ENCODE peak calls at places on chromosomes 1 and 21, in ten cellular contexts. F, N, R, M, B, I, J, U, A and Q are unnamed samples.

GRCh38 chr1:4653796-4654715 is at the start of gene AJAP1:
- DNase-seq in U (no peak), N (no peak), A (no peak), F (no peak), R (no peak), B (no peak), I (no peak), M (no peak), J (peak), Q (peak)

GRCh38 chr1:237527761-237528160 is 363.0 kb downstream of the ZP4 start:
- DNase-seq in N (no peak), B (no peak), R (no peak), F (no peak), M (no peak), J (no peak), A (no peak), U (no peak), I (no peak), Q (no peak)

GRCh38 chr1:183011859-183012258 is 11.4 kb upstream of the LAMC1 start:
- DNase-seq in I (no peak), J (no peak), N (no peak), M (no peak), B (no peak), A (no peak), F (no peak), R (no peak), U (no peak), Q (no peak)

GRCh38 chr1:44630116-44630515 is 44.2 kb downstream of the TMEM53 start:
- DNase-seq in F (no peak), A (no peak), U (no peak), M (no peak), B (no peak), R (no peak), I (no peak), N (no peak), J (no peak), Q (no peak)

GRCh38 chr21:42662430-42663199 is 9.2 kb downstream of the PDE9A start:
- DNase-seq in N (no peak), I (no peak), A (no peak), M (no peak), J (no peak), F (peak), U (no peak), R (no peak), B (no peak), Q (no peak)

GRCh38 chr1:111851552-111851951 is 95.9 kb downstream of the DDX20 start:
- DNase-seq in U (no peak), J (no peak), F (no peak), R (no peak), I (no peak), B (no peak), A (no peak), N (no peak), M (no peak), Q (no peak)

GRCh38 chr1:9293512-9294439 is 1.1 kb downstream of the SPSB1 start:
- DNase-seq in N (no peak), J (peak), A (peak), U (peak), F (no peak), R (no peak), I (peak), M (no peak), B (peak), Q (no peak)

GRCh38 chr1:235030919-235031596 is 97.6 kb downstream of the TOMM20 start:
- DNase-seq in U (no peak), B (peak), F (no peak), I (no peak), A (no peak), N (no peak), M (no peak), R (no peak), J (no peak), Q (no peak)

GRCh38 chr21:45853703-45854342 is 127.7 kb upstream of the COL6A1 start:
- DNase-seq in I (no peak), R (no peak), B (no peak), U (no peak), M (no peak), F (no peak), J (peak), N (no peak), A (no peak), Q (no peak)

GRCh38 chr1:83520797-83521196 is 478.1 kb downstream of the TTLL7 start:
- DNase-seq in A (no peak), F (no peak), N (no peak), U (no peak), I (no peak), M (no peak), R (no peak), B (peak), J (no peak), Q (no peak)

GRCh38 chr21:44793269-44794030 is 8.2 kb downstream of the UBE2G2 start:
- DNase-seq in U (peak), F (peak), N (no peak), I (peak), R (peak), M (peak), B (peak), A (no peak), J (peak), Q (peak)

GRCh38 chr1:214952648-214953047 is 129.9 kb upstream of the KCNK2 start:
- DNase-seq in U (no peak), F (no peak), J (no peak), N (no peak), A (no peak), R (no peak), I (no peak), B (peak), M (no peak), Q (no peak)

GRCh38 chr1:203682401-203683383 is 56.1 kb downstream of the ATP2B4 start:
- DNase-seq in N (no peak), F (no peak), B (no peak), M (no peak), R (peak), A (no peak), J (no peak), U (peak), I (no peak), Q (no peak)

GRCh38 chr1:106502659-106503058 is 553.8 kb upstream of the PRMT6 start:
- DNase-seq in A (no peak), R (no peak), B (no peak), U (no peak), N (no peak), J (no peak), M (no peak), F (no peak), I (no peak), Q (no peak)

DNA sequence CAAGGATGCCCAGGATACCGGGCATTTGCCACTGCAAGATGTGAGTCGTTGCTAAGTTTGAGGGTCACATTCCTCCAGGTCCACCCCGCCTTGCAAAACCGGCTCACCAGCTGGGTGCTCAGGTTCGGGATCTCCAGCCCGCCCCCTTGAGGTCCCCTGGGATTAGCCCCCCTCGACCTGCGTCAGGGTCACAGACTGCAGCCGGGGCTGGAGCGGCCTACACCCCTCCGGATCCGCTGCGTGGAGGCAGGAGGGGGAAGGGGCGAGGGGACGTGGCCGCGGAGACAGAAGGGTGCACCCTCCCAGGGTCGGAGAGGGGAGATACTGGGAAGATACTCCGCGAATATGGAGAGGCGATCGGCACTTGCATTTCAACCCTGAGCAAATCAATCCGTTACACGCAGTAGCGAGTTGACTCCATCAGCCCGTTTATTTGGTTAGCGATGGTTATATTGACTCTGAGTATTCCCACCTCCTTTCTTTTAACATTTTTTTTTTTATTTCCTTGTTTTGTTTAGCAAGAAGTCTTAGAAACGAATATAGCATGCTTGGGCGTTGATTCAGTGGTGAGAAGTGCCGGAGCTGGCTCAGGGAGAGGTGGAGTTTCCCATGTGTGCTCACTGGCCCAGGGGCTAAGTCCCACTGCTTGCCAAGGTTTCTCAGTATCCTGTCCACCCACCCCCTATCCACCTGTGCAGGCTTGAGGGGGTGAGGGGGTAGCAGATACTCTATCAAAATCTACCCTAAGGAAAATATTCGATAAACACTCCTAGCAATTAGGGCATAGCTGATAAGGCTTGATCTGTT is 983 bp downstream of the IFNAR2 start:
- DNase-seq in U (peak), R (peak), I (peak), F (peak), M (no peak), J (peak), B (peak), N (no peak), A (peak), Q (peak)
- TF ChIP-seq CTCF in U (no peak), R (no peak), I (peak), F (no peak), M (no peak), J (no peak), B (no peak), N (no peak), A (no peak), Q (no peak)

GRCh38 chr1:6162341-6162740 is 17.8 kb downstream of the CHD5 start:
- DNase-seq in R (no peak), N (no peak), F (no peak), B (no peak), U (no peak), A (no peak), I (no peak), M (no peak), J (no peak), Q (no peak)

GRCh38 chr1:6165027-6165426 is 15.1 kb downstream of the CHD5 start:
- DNase-seq in A (no peak), U (no peak), B (no peak), I (no peak), N (no peak), R (no peak), J (no peak), F (no peak), M (no peak), Q (no peak)

GRCh38 chr1:6163191-6163972 is 16.7 kb downstream of the CHD5 start:
- DNase-seq in I (no peak), F (no peak), R (no peak), A (no peak), J (no peak), M (no peak), N (no peak), U (no peak), B (no peak), Q (no peak)

GRCh38 chr1:6163973-6164617 is 16.0 kb downstream of the CHD5 start:
- DNase-seq in U (no peak), M (no peak), A (no peak), I (no peak), B (no peak), R (no peak), N (no peak), F (no peak), J (no peak), Q (no peak)

DNA sequence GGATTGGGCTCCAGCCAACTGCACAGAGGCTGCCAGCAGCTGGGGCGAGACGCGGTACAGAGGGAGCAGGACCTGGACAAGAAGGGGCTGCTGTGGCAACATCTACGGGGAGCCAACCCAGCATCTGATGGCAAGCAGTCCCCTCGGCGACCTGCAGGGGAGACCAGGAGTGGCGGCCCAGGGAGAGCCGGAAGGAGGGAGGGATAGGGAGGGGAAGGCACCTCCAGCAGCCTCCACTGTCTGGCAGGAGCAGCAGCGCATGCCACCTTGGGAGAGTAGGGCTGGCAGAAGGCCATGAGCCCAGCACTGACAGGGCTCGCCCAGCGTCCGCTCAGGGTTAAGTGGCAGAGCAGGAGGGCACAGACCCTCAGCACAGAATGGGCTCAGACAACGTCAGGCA is 17.3 kb downstream of the CHD5 start:
- DNase-seq in I (no peak), R (no peak), F (no peak), U (no peak), A (no peak), M (no peak), J (peak), N (no peak), B (no peak), Q (no peak)
- TF ChIP-seq CTCF in I (peak), R (no peak), F (no peak), U (no peak), A (no peak), M (no peak), J (peak), N (no peak), B (no peak), Q (no peak)

DNA sequence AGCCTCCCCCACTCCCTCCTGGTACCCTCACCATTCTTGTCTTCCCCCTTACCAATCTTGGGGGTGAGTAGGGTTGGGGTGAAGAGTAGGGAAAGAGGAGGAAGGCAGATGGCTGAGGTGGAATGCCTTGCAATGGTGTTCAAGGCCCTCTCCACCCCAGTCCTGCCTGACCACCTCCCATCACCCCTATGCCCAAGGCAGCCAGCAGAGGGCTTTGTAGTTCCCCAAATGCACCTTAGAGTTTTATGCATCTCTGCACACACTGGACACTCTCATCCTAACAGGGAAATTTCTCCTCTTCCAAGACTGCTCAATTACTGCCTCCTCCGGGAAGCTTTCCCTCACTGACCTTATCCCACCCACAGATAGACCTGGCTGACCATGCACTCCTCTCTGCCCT is 15.4 kb downstream of the KIF17 start:
- DNase-seq in R (no peak), F (no peak), A (no peak), B (no peak), I (no peak), U (no peak), M (no peak), N (no peak), J (no peak), Q (no peak)
- TF ChIP-seq CTCF in R (no peak), F (no peak), A (no peak), B (no peak), I (peak), U (no peak), M (peak), N (no peak), J (peak), Q (no peak)

DNA sequence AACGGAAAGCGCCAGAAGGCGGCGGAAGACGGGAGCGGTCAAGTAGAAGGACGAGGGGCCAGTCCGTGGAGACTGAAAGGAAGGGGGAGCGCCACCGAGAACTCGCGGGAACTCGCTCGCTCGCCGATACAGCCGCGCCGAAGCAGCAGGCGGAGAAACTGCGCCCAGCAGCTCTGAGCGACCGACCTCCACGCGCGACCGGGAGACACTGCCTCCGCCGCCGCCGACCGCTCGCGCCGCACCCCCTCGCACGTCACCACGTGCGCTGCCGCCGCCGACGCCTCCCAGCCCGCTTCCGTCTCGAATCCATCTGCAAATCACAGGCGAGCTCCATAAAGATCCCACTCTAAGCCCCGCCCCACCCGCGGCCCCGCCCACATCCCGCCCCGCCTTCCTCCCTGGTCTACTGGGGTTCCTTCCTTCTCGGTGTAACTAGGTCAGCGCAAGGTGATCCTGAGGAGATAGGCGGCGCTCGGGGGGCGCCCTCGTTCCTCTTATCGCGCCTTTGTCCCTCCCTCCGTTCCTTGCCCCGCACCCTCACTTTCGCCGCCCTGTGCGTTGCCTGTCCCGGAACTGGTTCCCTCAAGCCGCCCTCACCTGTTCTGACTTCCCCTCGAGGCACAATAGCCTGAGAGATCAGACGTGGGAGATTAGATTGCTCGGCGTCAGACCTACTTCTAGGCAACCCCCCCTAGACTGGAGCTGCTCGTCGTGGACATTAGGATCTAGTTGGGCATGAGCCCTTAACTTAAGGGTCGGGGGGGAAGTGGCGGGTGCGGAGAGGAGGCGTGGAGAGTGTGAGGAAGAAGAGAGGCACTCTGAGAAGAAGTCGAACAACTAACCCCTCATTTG is at the start of gene IVNS1ABP:
- DNase-seq in M (peak), N (peak), B (peak), R (peak), I (peak), U (peak), A (peak), J (peak), F (peak), Q (peak)
- TF ChIP-seq CTCF in M (no peak), N (no peak), B (peak), R (peak), I (peak), U (no peak), A (no peak), J (no peak), F (no peak), Q (peak)

GRCh38 chr1:163701783-163702182 is 380.0 kb downstream of the NUF2 start:
- DNase-seq in I (no peak), B (no peak), F (no peak), U (no peak), J (no peak), N (no peak), R (no peak), M (no peak), A (no peak), Q (no peak)
- TF ChIP-seq CTCF in I (no peak), B (peak), F (no peak), U (no peak), J (no peak), N (no peak), R (no peak), M (no peak), A (no peak), Q (no peak)

GRCh38 chr1:184623404-184623803 is 131.3 kb downstream of the EDEM3 start:
- DNase-seq in U (no peak), J (no peak), M (no peak), N (no peak), R (no peak), A (no peak), B (no peak), F (no peak), I (no peak), Q (no peak)

GRCh38 chr1:184621262-184621661 is 133.4 kb downstream of the EDEM3 start:
- DNase-seq in M (no peak), N (no peak), F (no peak), I (no peak), R (peak), B (no peak), J (no peak), A (no peak), U (no peak), Q (no peak)

GRCh38 chr1:184624051-184624450 is 130.6 kb downstream of the EDEM3 start:
- DNase-seq in J (no peak), F (no peak), U (no peak), B (peak), I (no peak), A (no peak), N (no peak), R (no peak), M (no peak), Q (no peak)

GRCh38 chr1:184624626-184625025 is 130.0 kb downstream of the EDEM3 start:
- DNase-seq in F (no peak), B (no peak), A (no peak), R (no peak), U (no peak), I (no peak), J (no peak), N (no peak), M (no peak), Q (no peak)

DNA sequence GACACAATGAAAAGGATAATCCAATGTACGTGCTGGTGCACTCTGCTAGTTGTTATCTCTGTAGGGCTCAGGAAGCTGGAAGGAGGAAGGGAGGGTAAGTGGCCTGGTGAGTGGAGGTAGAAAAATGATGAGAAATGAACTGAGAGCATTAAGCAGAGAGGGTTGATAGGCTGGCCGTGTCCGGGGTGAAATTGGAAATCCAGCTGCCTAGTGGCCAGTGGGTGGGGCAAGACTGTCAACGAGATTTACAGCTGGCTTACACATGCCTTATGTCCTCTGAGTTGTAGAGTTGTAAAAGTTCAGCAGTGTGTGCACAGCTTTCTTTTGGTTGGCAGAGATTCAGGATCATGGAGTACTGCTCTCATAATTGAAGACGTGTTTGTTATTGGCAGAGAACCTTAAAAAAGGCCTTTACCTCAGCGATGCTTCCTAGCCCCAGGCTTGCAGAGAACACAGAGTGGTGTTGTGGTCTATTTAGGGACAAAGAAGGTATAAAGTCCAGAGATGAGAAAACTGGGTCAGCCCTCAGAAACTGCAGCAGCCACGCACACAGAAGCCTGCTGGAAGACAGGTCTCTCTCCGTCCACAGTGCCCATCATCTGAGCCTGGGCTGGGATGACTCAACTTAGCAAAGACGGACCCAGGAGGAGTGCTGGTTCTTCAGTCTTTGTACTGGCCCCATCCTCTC is 132.4 kb downstream of the EDEM3 start:
- DNase-seq in A (no peak), R (peak), F (peak), N (no peak), I (peak), U (no peak), B (peak), M (peak), J (no peak), Q (no peak)
- TF ChIP-seq CTCF in A (no peak), R (no peak), F (no peak), N (no peak), I (no peak), U (no peak), B (no peak), M (no peak), J (no peak), Q (no peak)